ENCODE peak calls at places on chromosomes 11 and 22, in four cellular contexts. One of them, this sample, is unnamed.
A peak's percentile ranks its signal among the peaks of the same experiment; 100 is the strongest.

GRCh38 chr22:50547231-50547851 is 1.6 kb downstream of the KLHDC7B start:
- DNase-seq in GM23338: no peak
- DNase-seq in breast epithelium: no peak
- DNase-seq in SJSA1: no peak
- DNase-seq in this sample: no peak

GRCh38 chr22:39208013-39208680 is 36.6 kb downstream of the PDGFB start:
- DNase-seq in GM23338: no peak
- DNase-seq in breast epithelium: no peak
- DNase-seq in SJSA1: no peak
- DNase-seq in this sample: peak; percentile 46

GRCh38 chr22:43993072-43993760 is 30.9 kb upstream of the PARVB start:
- DNase-seq in GM23338: peak; percentile 85
- DNase-seq in breast epithelium: no peak
- DNase-seq in SJSA1: peak; percentile 51
- DNase-seq in this sample: peak; percentile 92

GRCh38 chr11:115550291-115551059 is 46.3 kb upstream of the CADM1 start:
- DNase-seq in GM23338: no peak
- DNase-seq in breast epithelium: no peak
- DNase-seq in SJSA1: no peak
- DNase-seq in this sample: no peak

GRCh38 chr22:45268167-45268957 is 16.4 kb upstream of the UPK3A start:
- DNase-seq in GM23338: peak; percentile 95
- DNase-seq in breast epithelium: no peak
- DNase-seq in SJSA1: no peak
- DNase-seq in this sample: peak; percentile 95

GRCh38 chr22:27752771-27753170 is 48.8 kb downstream of the MN1 start:
- DNase-seq in GM23338: no peak
- DNase-seq in breast epithelium: no peak
- DNase-seq in SJSA1: no peak
- DNase-seq in this sample: no peak

GRCh38 chr11:124611016-124611571 is at the start of gene PANX3:
- DNase-seq in GM23338: no peak
- DNase-seq in breast epithelium: no peak
- DNase-seq in SJSA1: no peak
- DNase-seq in this sample: no peak

GRCh38 chr11:18313985-18314763 is 7.8 kb downstream of the HPS5 start:
- DNase-seq in GM23338: peak; percentile 17
- DNase-seq in breast epithelium: no peak
- DNase-seq in SJSA1: peak; percentile 49
- DNase-seq in this sample: peak; percentile 49

GRCh38 chr11:35853871-35854270 is 90.0 kb upstream of the LDLRAD3 start:
- DNase-seq in GM23338: no peak
- DNase-seq in breast epithelium: no peak
- DNase-seq in SJSA1: no peak
- DNase-seq in this sample: peak; percentile 17

GRCh38 chr11:85464283-85464682 is 162.9 kb downstream of the DLG2 start:
- DNase-seq in GM23338: peak; percentile 52
- DNase-seq in breast epithelium: no peak
- DNase-seq in SJSA1: no peak
- DNase-seq in this sample: peak; percentile 59

GRCh38 chr11:68020575-68020974 is 9.9 kb upstream of the NDUFS8 start:
- DNase-seq in GM23338: peak; percentile 81
- DNase-seq in breast epithelium: peak; percentile 63
- DNase-seq in SJSA1: peak; percentile 55
- DNase-seq in this sample: peak; percentile 86

GRCh38 chr11:11243790-11244469 is 109.1 kb downstream of the CSNK2A3 start:
- DNase-seq in GM23338: peak; percentile 75
- DNase-seq in breast epithelium: peak; percentile 57
- DNase-seq in SJSA1: no peak
- DNase-seq in this sample: peak; percentile 85

GRCh38 chr22:26502688-26503561 is 9.3 kb downstream of the TFIP11 start:
- DNase-seq in GM23338: peak; percentile 90
- DNase-seq in breast epithelium: no peak
- DNase-seq in SJSA1: peak; percentile 59
- DNase-seq in this sample: peak; percentile 88

GRCh38 chr11:27201454-27202302 is 161.1 kb downstream of the BBOX1 start:
- DNase-seq in GM23338: peak; percentile 32
- DNase-seq in breast epithelium: no peak
- DNase-seq in SJSA1: peak; percentile 80
- DNase-seq in this sample: peak; percentile 54

GRCh38 chr22:40084246-40084645 is 89.5 kb downstream of the FAM83F start:
- DNase-seq in GM23338: no peak
- DNase-seq in breast epithelium: no peak
- DNase-seq in SJSA1: no peak
- DNase-seq in this sample: no peak

GRCh38 chr11:20474176-20474950 is 86.8 kb downstream of the PRMT3 start:
- DNase-seq in GM23338: peak; percentile 71
- DNase-seq in breast epithelium: no peak
- DNase-seq in SJSA1: no peak
- DNase-seq in this sample: peak; percentile 55

GRCh38 chr22:38830026-38830844 is 13.6 kb downstream of the NPTXR start:
- DNase-seq in GM23338: no peak
- DNase-seq in breast epithelium: no peak
- DNase-seq in SJSA1: no peak
- DNase-seq in this sample: no peak

GRCh38 chr11:76233936-76234703 is 27.8 kb upstream of the WNT11 start:
- DNase-seq in GM23338: peak; percentile 51
- DNase-seq in breast epithelium: peak; percentile 44
- DNase-seq in SJSA1: no peak
- DNase-seq in this sample: peak; percentile 74

GRCh38 chr11:5092821-5093585 is 23.6 kb downstream of the OR52E1 start:
- DNase-seq in GM23338: no peak
- DNase-seq in breast epithelium: no peak
- DNase-seq in SJSA1: no peak
- DNase-seq in this sample: no peak

GRCh38 chr22:45181766-45182165 is 18.0 kb downstream of the NUP50 start:
- DNase-seq in GM23338: no peak
- DNase-seq in breast epithelium: no peak
- DNase-seq in SJSA1: no peak
- DNase-seq in this sample: no peak

GRCh38 chr11:92852946-92853345 is 116.5 kb upstream of the MTNR1B start:
- DNase-seq in GM23338: no peak
- DNase-seq in breast epithelium: peak; percentile 53
- DNase-seq in SJSA1: no peak
- DNase-seq in this sample: peak; percentile 40

GRCh38 chr22:24996420-24996952 is 44.0 kb downstream of the KIAA1671 start:
- DNase-seq in GM23338: peak; percentile 87
- DNase-seq in breast epithelium: no peak
- DNase-seq in SJSA1: peak; percentile 35
- DNase-seq in this sample: peak; percentile 96

GRCh38 chr22:49850959-49851815 is 2.5 kb upstream of the ZBED4 start:
- DNase-seq in GM23338: no peak
- DNase-seq in breast epithelium: no peak
- DNase-seq in SJSA1: no peak
- DNase-seq in this sample: peak; percentile 29

DNA sequence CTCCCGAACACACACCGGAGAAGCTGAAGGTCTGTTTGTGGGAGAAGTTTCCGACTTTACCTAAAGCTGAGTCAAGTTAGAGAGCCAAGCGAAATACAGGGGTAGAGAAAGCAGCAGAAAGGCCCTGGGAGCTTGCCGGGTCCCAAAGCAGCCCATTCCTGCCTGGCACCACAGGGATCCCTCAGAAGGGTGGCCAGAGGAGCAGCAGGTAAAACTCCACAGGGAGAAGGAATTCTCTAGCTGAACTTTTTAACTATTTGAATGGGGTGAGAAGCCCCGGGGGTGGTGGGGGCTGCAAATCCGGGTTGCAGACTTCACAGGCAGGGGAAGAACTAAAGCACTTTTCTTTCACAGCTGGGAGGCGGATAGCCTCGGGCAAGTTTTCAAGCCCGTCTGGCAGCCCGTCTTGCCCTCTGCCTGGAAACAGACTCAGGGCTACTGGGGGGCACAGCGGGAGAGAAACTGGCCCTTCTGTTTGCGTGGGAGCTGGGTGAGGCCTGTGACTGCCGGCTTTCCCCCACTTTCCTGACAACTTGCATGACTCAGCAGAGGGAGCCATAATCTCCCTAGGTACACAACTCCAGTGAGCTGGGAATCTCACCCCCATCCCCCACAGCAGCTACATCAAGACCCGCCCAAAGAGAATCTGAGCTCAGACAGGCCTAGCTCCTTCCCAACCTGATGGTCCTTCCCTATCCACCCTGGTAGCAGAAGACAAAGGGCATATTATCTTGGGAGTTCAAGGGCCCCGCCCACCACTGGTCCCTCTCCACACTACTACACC is 311.0 kb downstream of the SBF2 start:
- DNase-seq in GM23338: peak; percentile 61
- DNase-seq in breast epithelium: no peak
- DNase-seq in SJSA1: peak; percentile 38
- DNase-seq in this sample: peak; percentile 91
- H3K27ac ChIP-seq in GM23338: peak overlapping the region; percentile 86
- H3K27ac ChIP-seq in breast epithelium: no peak overlapping the region
- H3K27ac ChIP-seq in SJSA1: peak overlapping the region; percentile 47
- H3K27ac ChIP-seq in this sample: peak overlapping the region; percentile 74

GRCh38 chr11:128516886-128517285 is 70.5 kb downstream of the ETS1 start:
- DNase-seq in GM23338: no peak
- DNase-seq in breast epithelium: no peak
- DNase-seq in SJSA1: no peak
- DNase-seq in this sample: no peak

GRCh38 chr11:128519353-128519752 is 68.0 kb downstream of the ETS1 start:
- DNase-seq in GM23338: no peak
- DNase-seq in breast epithelium: no peak
- DNase-seq in SJSA1: no peak
- DNase-seq in this sample: no peak

GRCh38 chr11:128517457-128518230 is 69.7 kb downstream of the ETS1 start:
- DNase-seq in GM23338: no peak
- DNase-seq in breast epithelium: no peak
- DNase-seq in SJSA1: peak; percentile 91
- DNase-seq in this sample: no peak

GRCh38 chr11:128520206-128520885 is 67.0 kb downstream of the ETS1 start:
- DNase-seq in GM23338: no peak
- DNase-seq in breast epithelium: no peak
- DNase-seq in SJSA1: no peak
- DNase-seq in this sample: no peak

GRCh38 chr11:128518493-128519207 is 68.7 kb downstream of the ETS1 start:
- DNase-seq in GM23338: no peak
- DNase-seq in breast epithelium: no peak
- DNase-seq in SJSA1: no peak
- DNase-seq in this sample: no peak
- H3K4me3 ChIP-seq in GM23338: no peak overlapping the region
- H3K4me3 ChIP-seq in breast epithelium: peak overlapping the region; percentile 70
- H3K4me3 ChIP-seq in SJSA1: peak overlapping the region; percentile 76
- H3K4me3 ChIP-seq in this sample: peak overlapping the region; percentile 62

DNA sequence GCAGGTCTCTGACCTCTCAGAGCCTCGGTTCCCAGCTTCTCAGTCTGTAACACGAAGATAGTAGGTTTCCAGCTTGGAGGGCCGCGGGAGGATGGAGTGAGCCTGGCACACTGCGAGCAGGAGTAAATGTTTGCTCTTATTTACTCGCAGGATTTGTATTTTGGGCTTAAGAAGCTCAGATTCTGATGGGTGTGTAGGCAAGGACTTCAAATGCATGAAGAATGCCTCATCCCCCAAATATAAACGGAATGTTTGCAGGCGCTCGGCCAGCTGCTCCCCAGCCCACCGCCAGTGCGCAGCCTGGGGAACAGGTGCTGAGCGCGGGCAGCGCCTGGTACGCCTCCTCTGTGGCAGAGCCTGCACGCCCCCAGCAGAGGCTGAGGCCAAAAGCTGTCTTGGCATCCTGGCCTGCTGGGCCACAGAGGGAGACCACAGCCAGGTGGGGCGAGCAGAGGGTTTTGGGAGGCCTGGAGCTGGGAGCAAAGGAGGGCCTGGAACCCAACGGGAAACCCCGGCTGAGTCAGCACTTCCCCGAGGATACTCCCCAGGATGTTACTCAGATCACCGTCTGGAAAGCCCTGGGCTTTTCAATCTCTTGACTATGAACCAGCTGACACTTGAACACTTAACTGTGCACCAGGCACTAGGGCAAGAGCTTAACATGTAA is 9.4 kb downstream of the EHD1 start:
- DNase-seq in GM23338: no peak
- DNase-seq in breast epithelium: no peak
- DNase-seq in SJSA1: peak; percentile 95
- DNase-seq in this sample: no peak
- H3K27ac ChIP-seq in GM23338: no peak overlapping the region
- H3K27ac ChIP-seq in breast epithelium: peak overlapping the region; percentile 75
- H3K27ac ChIP-seq in SJSA1: peak overlapping the region; percentile 47
- H3K27ac ChIP-seq in this sample: no peak overlapping the region

GRCh38 chr11:6746626-6747025 is 25.1 kb downstream of the OR2AG2 start:
- DNase-seq in GM23338: no peak
- DNase-seq in breast epithelium: no peak
- DNase-seq in SJSA1: no peak
- DNase-seq in this sample: no peak
- H3K4me3 ChIP-seq in GM23338: no peak overlapping the region
- H3K4me3 ChIP-seq in breast epithelium: peak overlapping the region; percentile 29
- H3K4me3 ChIP-seq in SJSA1: no peak overlapping the region
- H3K4me3 ChIP-seq in this sample: no peak overlapping the region

GRCh38 chr11:131593301-131593700 is 222.9 kb downstream of the NTM start:
- DNase-seq in GM23338: no peak
- DNase-seq in breast epithelium: no peak
- DNase-seq in SJSA1: no peak
- DNase-seq in this sample: no peak

GRCh38 chr11:131591051-131591461 is 220.6 kb downstream of the NTM start:
- DNase-seq in GM23338: peak; percentile 73
- DNase-seq in breast epithelium: no peak
- DNase-seq in SJSA1: no peak
- DNase-seq in this sample: peak; percentile 89

GRCh38 chr11:131595812-131596211 is 225.4 kb downstream of the NTM start:
- DNase-seq in GM23338: no peak
- DNase-seq in breast epithelium: no peak
- DNase-seq in SJSA1: no peak
- DNase-seq in this sample: no peak

GRCh38 chr11:131592152-131592551 is 221.7 kb downstream of the NTM start:
- DNase-seq in GM23338: no peak
- DNase-seq in breast epithelium: no peak
- DNase-seq in SJSA1: no peak
- DNase-seq in this sample: no peak

GRCh38 chr11:131592734-131593133 is 222.3 kb downstream of the NTM start:
- DNase-seq in GM23338: no peak
- DNase-seq in breast epithelium: no peak
- DNase-seq in SJSA1: no peak
- DNase-seq in this sample: no peak
- H3K27ac ChIP-seq in GM23338: no peak overlapping the region
- H3K27ac ChIP-seq in breast epithelium: no peak overlapping the region
- H3K27ac ChIP-seq in SJSA1: no peak overlapping the region
- H3K27ac ChIP-seq in this sample: no peak overlapping the region